ENCODE peak calls at places on chromosomes 5 and 9, in eight cellular contexts. F, L, P, V, T, A, S and E are unnamed samples.

GRCh38 chr5:173480896-173481295 is 135.6 kb downstream of the BOD1 start:
- DNase-seq in V (no peak), F (no peak), T (no peak), L (no peak), A (no peak), P (no peak), S (no peak), E (no peak)

GRCh38 chr9:136808075-136808780 is 480 bp downstream of the RABL6 start:
- DNase-seq in L (no peak), P (no peak), V (no peak), A (peak; percentile 81), F (no peak), S (peak; percentile 62), T (no peak), E (no peak)

GRCh38 chr5:177595026-177595585 is 3.1 kb downstream of the TMED9 start:
- DNase-seq in V (no peak), L (no peak), F (no peak), S (no peak), A (peak; percentile 28), T (no peak), P (no peak), E (no peak)

GRCh38 chr5:1161832-1162229 is 39.6 kb upstream of the SLC6A19 start:
- DNase-seq in A (no peak), V (peak; percentile 77), T (no peak), L (peak; percentile 79), F (no peak), S (peak; percentile 62), P (no peak), E (no peak)

GRCh38 chr9:11149065-11149464 is 536.3 kb upstream of the PTPRD start:
- DNase-seq in L (no peak), V (no peak), A (no peak), T (no peak), F (no peak), P (no peak), S (no peak), E (no peak)

GRCh38 chr9:26261503-26262330 is 583.5 kb upstream of the TUSC1 start:
- DNase-seq in V (no peak), F (no peak), L (no peak), T (peak; percentile 53), S (no peak), A (no peak), P (no peak), E (peak; percentile 72)

GRCh38 chr9:91391426-91392217 is 29.9 kb upstream of the AUH start:
- DNase-seq in T (no peak), F (no peak), P (no peak), S (no peak), V (no peak), L (no peak), A (no peak), E (peak; percentile 45)

GRCh38 chr9:127263664-127264063 is 910 bp upstream of the GARNL3 start:
- DNase-seq in A (no peak), P (no peak), V (no peak), S (no peak), F (peak; percentile 39), T (no peak), L (no peak), E (no peak)

GRCh38 chr5:94983861-94984535 is 300.9 kb downstream of the MCTP1 start:
- DNase-seq in F (no peak), T (peak; percentile 38), A (no peak), S (no peak), V (no peak), L (no peak), P (no peak), E (peak; percentile 62)

GRCh38 chr5:151104795-151105194 is 24.0 kb upstream of the TNIP1 start:
- DNase-seq in S (no peak), F (peak; percentile 59), L (no peak), P (no peak), T (peak; percentile 99), V (no peak), A (no peak), E (peak; percentile 99)

GRCh38 chr5:89929173-89929572 is 480.4 kb downstream of the CETN3 start:
- DNase-seq in T (no peak), V (no peak), F (no peak), P (peak; percentile 28), L (no peak), A (no peak), S (no peak), E (no peak)

GRCh38 chr5:141807732-141808131 is 70.5 kb downstream of the PCDH1 start:
- DNase-seq in F (no peak), A (no peak), L (no peak), T (no peak), P (no peak), S (no peak), V (no peak), E (no peak)

GRCh38 chr5:95543017-95543705 is 11.6 kb downstream of the SKIC3 start:
- DNase-seq in A (no peak), S (no peak), T (peak; percentile 14), L (no peak), V (no peak), P (no peak), F (no peak), E (no peak)

GRCh38 chr9:113541019-113541900 is 77.7 kb downstream of the RGS3 start:
- DNase-seq in L (no peak), F (no peak), P (peak; percentile 54), V (no peak), T (peak; percentile 64), S (no peak), A (no peak), E (peak; percentile 50)

GRCh38 chr5:2335727-2336515 is 415.6 kb downstream of the IRX2 start:
- DNase-seq in T (no peak), L (no peak), P (no peak), F (no peak), A (no peak), S (no peak), V (no peak), E (no peak)

GRCh38 chr5:141811287-141812155 is 66.7 kb downstream of the PCDH1 start:
- DNase-seq in F (no peak), S (no peak), P (no peak), V (no peak), T (no peak), L (no peak), A (no peak), E (no peak)

DNA sequence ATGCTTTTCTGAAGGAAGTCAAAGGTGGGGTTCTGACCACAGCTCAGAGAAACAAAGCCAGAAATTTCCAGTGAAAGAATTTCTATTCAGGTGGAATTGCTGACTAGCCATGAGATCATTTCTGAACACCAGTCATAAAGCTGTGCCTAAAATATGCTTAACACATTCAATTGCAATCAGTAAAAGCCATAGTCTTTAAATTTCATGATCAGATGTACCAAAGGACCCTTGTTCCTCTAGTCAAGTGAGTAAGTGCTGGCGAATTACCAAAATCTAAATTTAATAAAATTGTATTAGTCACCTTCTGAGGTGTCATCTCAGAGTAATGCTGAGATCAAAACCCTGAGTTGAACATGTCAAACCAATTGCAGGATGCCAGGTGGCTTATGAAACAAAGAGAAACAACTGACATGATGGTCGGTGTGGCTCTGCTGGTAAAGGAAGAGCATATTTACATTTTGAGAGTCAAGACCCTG is 334.2 kb upstream of the CCNH start:
- DNase-seq in S (no peak), P (peak; percentile 75), A (no peak), L (no peak), T (no peak), F (no peak), V (no peak), E (no peak)
- H3K4me3 ChIP-seq in S (no peak overlapping the region), P (no peak overlapping the region), A (no peak overlapping the region), L (no peak overlapping the region), T (no peak overlapping the region), F (no peak overlapping the region), V (no peak overlapping the region), E (no peak overlapping the region)

GRCh38 chr5:73499187-73499586 is 945 bp downstream of the BTF3 start:
- DNase-seq in L (no peak), A (no peak), P (no peak), S (no peak), T (peak; percentile 20), F (no peak), V (no peak), E (no peak)

GRCh38 chr5:73496984-73497457 is 1.2 kb upstream of the BTF3 start:
- DNase-seq in V (no peak), A (no peak), T (peak; percentile 58), F (no peak), S (no peak), L (no peak), P (peak; percentile 79), E (peak; percentile 43)

GRCh38 chr5:73499756-73500155 is 1.5 kb downstream of the BTF3 start:
- DNase-seq in S (no peak), P (no peak), T (no peak), V (no peak), L (no peak), F (no peak), A (no peak), E (no peak)

GRCh38 chr5:73497537-73498056 is 645 bp upstream of the BTF3 start:
- DNase-seq in P (no peak), A (no peak), S (no peak), L (no peak), T (peak; percentile 3), V (no peak), F (no peak), E (no peak)

GRCh38 chr5:73498057-73498992 is at the start of gene BTF3:
- DNase-seq in P (peak; percentile 92), S (peak; percentile 97), L (peak; percentile 90), V (peak; percentile 95), A (peak; percentile 97), T (peak; percentile 96), F (peak; percentile 93), E (peak; percentile 97)
- TF ChIP-seq CTCF in P (no peak), S (no peak), L (no peak), V (no peak), A (no peak), T (no peak), F (no peak), E (no peak)

DNA sequence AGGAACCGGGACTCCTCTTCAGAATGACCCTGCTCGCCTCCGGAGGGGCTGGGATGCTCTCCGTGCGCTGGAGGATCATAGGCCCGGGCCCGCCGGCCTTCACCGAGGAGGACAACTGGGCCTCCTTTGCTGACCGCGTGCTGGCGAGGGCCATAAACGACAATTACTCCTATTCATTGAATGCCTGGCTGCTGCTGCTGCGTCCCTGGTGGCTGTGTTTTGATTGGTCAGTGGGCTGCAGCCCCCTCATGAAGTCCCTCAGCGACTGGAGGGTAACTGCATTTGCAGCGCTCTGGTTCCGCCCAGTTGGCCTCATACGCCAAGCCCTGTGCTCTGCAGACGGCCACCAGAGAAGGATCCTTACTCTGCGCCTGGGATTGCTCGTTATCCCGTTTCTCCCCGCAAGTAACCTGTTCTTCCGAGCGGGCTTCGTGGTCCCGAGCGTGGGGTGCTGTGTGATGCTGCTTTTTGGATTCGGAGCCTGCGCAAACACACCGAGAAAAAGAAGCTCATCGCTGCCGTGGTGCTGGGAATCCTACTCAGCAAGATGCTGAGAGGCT is 16.6 kb downstream of the OR2V1 start:
- DNase-seq in T (no peak), A (peak; percentile 35), L (no peak), V (no peak), F (no peak), S (no peak), P (no peak), E (no peak)
- H3K4me3 ChIP-seq in T (no peak overlapping the region), A (no peak overlapping the region), L (no peak overlapping the region), V (no peak overlapping the region), F (no peak overlapping the region), S (no peak overlapping the region), P (no peak overlapping the region), E (peak overlapping the region; percentile 51)

DNA sequence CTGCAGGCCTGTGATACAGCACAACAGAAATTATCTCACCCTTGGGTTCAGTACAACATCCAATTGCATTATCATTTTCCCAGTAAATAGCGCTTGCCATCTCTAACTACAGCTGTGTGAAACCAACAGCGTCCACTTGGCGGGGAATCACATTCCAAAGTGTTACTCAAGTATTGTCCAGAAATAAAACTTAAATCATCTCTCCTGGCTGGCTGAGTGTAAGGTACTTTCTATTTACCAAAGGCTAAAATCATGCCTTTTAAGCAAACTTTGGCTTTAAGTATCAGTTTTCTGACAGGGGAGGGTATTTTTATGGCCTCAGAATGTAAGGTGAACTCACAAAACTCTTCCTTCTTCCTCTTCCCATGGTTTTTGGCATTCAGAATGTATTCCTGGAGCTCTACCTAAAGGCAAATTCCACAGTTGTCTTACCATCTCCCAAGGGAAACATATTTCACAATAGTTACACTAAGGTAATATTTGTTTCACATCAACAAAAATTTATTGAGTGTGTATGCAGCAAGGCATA is 205.6 kb upstream of the MPDZ start:
- DNase-seq in V (peak; percentile 70), A (no peak), P (no peak), F (peak; percentile 75), S (no peak), L (no peak), T (peak; percentile 62), E (peak; percentile 83)
- TF ChIP-seq CTCF in V (no peak), A (no peak), P (no peak), F (peak; percentile 15), S (no peak), L (no peak), T (peak; percentile 16), E (peak; percentile 6)